ENCODE peak calls at places on chromosomes 5 and 9, in five cellular contexts. M is fibroblast of the aortic adventitia, F is foreskin fibroblast, Y is GM06990, K is uterus. A is an unnamed sample.

GRCh38 chr5:115419794-115420585 is 123.5 kb upstream of the CCDC112 start:
- DNase-seq in M (peak), F (peak), Y (no peak), K (no peak), A (no peak)

GRCh38 chr5:144385597-144385996 is 214.9 kb downstream of the KCTD16 start:
- DNase-seq in M (no peak), F (no peak), Y (no peak), K (no peak), A (no peak)

GRCh38 chr5:53262348-53262970 is 152.9 kb upstream of the MOCS2 start:
- DNase-seq in M (peak), F (peak), Y (no peak), K (no peak), A (no peak)

GRCh38 chr9:35812025-35812602 is at the start of gene SPAG8:
- DNase-seq in M (peak), F (peak), Y (peak), K (peak), A (peak)

GRCh38 chr9:107637421-107638420 is 148.2 kb upstream of the KLF4 start:
- DNase-seq in M (peak), F (peak), Y (no peak), K (peak), A (peak)

GRCh38 chr5:107887587-107887986 is 216.8 kb upstream of the EFNA5 start:
- DNase-seq in M (no peak), F (no peak), Y (no peak), K (no peak), A (no peak)

GRCh38 chr9:118569151-118569550 is 800.1 kb downstream of the BRINP1 start:
- DNase-seq in M (no peak), F (no peak), Y (no peak), K (no peak), A (no peak)

GRCh38 chr5:75734913-75735789 is 17.9 kb upstream of the POC5 start:
- DNase-seq in M (peak), F (peak), Y (no peak), K (no peak), A (no peak)

GRCh38 chr9:114893622-114894021 is 36.8 kb downstream of the TNFSF8 start:
- DNase-seq in M (peak), F (peak), Y (no peak), K (no peak), A (no peak)

GRCh38 chr5:159091051-159091450 is 8.7 kb downstream of the EBF1 start:
- DNase-seq in M (peak), F (no peak), Y (no peak), K (no peak), A (no peak)

GRCh38 chr5:80591352-80591751 is 21.3 kb upstream of the ANKRD34B start:
- DNase-seq in M (peak), F (no peak), Y (no peak), K (no peak), A (no peak)

GRCh38 chr5:137300411-137301240 is 198.5 kb downstream of the SPOCK1 start:
- DNase-seq in M (peak), F (peak), Y (no peak), K (no peak), A (no peak)

GRCh38 chr5:131064669-131065371 is 100.2 kb downstream of the HINT1 start:
- DNase-seq in M (no peak), F (peak), Y (peak), K (no peak), A (no peak)

GRCh38 chr5:141941307-141941706 is 16.7 kb downstream of the PCDH12 start:
- DNase-seq in M (peak), F (peak), Y (no peak), K (no peak), A (no peak)

DNA sequence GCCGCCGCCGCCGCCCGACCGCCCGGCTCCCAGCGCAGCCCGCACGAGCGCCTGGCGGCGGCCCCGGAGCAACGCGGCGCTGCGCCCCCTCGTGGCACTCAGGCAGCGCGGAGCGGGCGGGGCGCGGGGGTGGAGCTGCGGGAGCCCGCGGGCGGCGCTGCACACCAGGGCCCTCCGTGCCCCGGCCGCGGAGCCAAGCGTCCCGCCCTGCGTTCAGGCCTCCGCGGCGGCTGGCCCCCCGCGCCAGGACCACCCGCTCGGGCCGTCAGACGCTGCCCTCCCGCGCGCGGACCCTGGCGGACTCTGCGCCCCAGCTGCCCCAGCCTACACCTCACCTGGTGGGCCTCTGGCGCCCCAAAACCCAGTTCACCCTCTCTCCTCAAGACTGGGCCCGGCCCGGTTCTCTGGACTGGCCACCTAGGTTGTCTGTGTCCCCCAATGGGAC is at the start of gene RASGEF1C:
- DNase-seq in M (peak), F (peak), Y (peak), K (no peak), A (no peak)
- TF ChIP-seq CTCF in M (peak), F (no peak), Y (no peak), K (peak), A (peak)

DNA sequence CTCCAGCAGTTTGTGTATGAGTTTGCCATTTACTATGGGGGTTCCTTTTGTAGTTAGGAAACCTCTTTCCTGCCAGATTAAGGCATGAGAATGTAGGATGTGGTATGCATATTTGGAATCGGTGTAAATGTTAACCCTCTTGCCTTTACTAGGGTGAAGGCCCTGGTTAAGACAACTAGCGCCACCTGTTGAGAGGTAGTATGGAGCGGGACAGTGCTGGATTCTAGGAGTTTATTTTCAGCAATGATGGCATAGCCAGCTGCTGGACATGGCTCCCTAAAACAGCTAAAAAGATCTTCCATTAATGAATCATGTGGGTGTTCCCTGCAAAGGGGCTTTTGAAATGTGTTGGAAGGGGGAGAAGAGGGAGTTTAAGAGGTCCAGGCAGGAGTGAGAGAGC is 30.7 kb upstream of the GPX3 start:
- DNase-seq in M (no peak), F (no peak), Y (no peak), K (no peak), A (no peak)
- TF ChIP-seq CTCF in M (no peak), F (no peak), Y (peak), K (no peak), A (peak)

GRCh38 chr9:17905356-17906203 is 326.7 kb downstream of the SH3GL2 start:
- DNase-seq in M (no peak), F (no peak), Y (no peak), K (peak), A (no peak)
- TF ChIP-seq CTCF in M (no peak), F (no peak), Y (no peak), K (peak), A (no peak)

GRCh38 chr9:16484744-16485143 is 385.7 kb downstream of the BNC2 start:
- DNase-seq in M (no peak), F (peak), Y (no peak), K (no peak), A (no peak)

GRCh38 chr9:16485575-16486321 is 384.7 kb downstream of the BNC2 start:
- DNase-seq in M (no peak), F (no peak), Y (no peak), K (no peak), A (no peak)

GRCh38 chr9:16485155-16485554 is 385.3 kb downstream of the BNC2 start:
- DNase-seq in M (no peak), F (peak), Y (no peak), K (no peak), A (no peak)

GRCh38 chr9:16482764-16483163 is 387.7 kb downstream of the BNC2 start:
- DNase-seq in M (no peak), F (no peak), Y (no peak), K (no peak), A (no peak)

GRCh38 chr9:16484178-16484577 is 386.3 kb downstream of the BNC2 start:
- DNase-seq in M (no peak), F (peak), Y (no peak), K (no peak), A (no peak)
- TF ChIP-seq CTCF in M (no peak), F (no peak), Y (no peak), K (no peak), A (no peak)

GRCh38 chr9:4375424-4376195 is 75.7 kb upstream of the GLIS3 start:
- DNase-seq in M (peak), F (peak), Y (no peak), K (no peak), A (no peak)
- TF ChIP-seq CTCF in M (peak), F (peak), Y (peak), K (peak), A (peak)

GRCh38 chr5:82493217-82493616 is 215.1 kb upstream of the RPS23 start:
- DNase-seq in M (no peak), F (no peak), Y (no peak), K (no peak), A (no peak)

GRCh38 chr5:82499845-82500244 is 221.7 kb upstream of the RPS23 start:
- DNase-seq in M (no peak), F (no peak), Y (no peak), K (no peak), A (no peak)

GRCh38 chr5:82489668-82490067 is 211.5 kb upstream of the RPS23 start:
- DNase-seq in M (no peak), F (no peak), Y (no peak), K (no peak), A (no peak)

GRCh38 chr5:82497242-82497641 is 219.1 kb upstream of the RPS23 start:
- DNase-seq in M (no peak), F (no peak), Y (no peak), K (no peak), A (no peak)

DNA sequence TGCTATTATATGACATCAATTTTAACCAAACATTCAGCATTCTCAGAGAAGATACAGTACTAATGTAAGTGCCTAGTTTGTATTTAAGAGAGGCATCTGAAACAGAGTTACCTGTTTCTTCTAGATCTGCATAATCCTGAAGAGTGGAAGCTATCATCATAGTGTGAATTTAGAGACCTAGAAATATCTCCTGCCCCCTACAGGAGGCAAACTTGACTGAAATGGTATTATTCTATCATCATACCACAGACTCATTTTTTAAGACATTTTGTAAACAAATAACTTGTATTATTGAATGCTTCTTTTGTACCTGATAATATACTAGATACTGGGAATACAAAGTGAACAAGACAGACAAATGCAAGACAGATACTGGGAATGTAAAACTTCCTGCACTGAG is 216.8 kb upstream of the RPS23 start:
- DNase-seq in M (peak), F (peak), Y (no peak), K (no peak), A (no peak)
- TF ChIP-seq CTCF in M (peak), F (peak), Y (peak), K (no peak), A (peak)

GRCh38 chr9:109745335-109746283 is 34.4 kb upstream of the PALM2AKAP2 start:
- DNase-seq in M (peak), F (peak), Y (no peak), K (peak), A (no peak)

GRCh38 chr9:109755040-109755439 is 25.0 kb upstream of the PALM2AKAP2 start:
- DNase-seq in M (no peak), F (no peak), Y (no peak), K (no peak), A (no peak)

GRCh38 chr9:109753308-109753707 is 26.7 kb upstream of the PALM2AKAP2 start:
- DNase-seq in M (no peak), F (no peak), Y (no peak), K (no peak), A (no peak)

GRCh38 chr9:109751253-109751652 is 28.7 kb upstream of the PALM2AKAP2 start:
- DNase-seq in M (no peak), F (peak), Y (no peak), K (no peak), A (no peak)
- TF ChIP-seq CTCF in M (no peak), F (no peak), Y (no peak), K (no peak), A (peak)

DNA sequence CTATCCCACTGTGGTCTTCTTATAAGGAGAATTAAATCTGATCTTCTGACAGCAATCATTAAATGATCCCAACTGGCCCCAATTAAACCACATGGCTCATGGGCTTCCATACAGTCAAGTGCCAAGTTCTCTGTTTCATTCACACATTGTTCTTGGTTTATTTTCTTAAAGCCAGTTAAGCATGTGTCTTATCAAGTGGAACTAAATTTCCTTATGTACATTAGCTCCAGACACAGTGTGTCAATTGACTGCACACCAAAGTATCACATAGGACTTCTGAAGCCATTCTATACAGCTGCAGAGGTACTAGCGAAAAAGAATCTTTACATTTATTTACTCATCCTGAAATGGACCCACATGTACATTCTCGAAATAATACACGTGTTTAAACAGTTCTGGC is 51.1 kb downstream of the MEF2C start:
- DNase-seq in M (no peak), F (no peak), Y (no peak), K (no peak), A (no peak)
- TF ChIP-seq CTCF in M (no peak), F (no peak), Y (no peak), K (no peak), A (no peak)

DNA sequence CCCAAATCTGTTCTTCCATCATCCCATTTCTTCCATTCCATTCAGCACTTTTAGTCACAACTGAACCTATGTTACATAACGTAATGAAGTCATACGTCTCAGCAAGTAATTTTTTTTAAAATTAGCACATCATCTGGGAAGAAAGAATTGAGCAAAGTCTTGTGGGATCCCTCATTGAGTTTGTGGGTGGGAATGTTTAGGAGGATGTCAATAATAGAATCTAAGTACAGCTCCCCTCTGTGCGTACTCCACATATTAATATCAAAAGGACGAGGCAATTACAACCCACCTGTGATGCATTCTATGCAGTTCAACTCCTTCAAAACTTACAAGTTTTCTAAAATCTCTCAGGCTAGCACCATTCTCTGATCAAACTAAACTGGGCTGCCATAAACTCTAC is 526.3 kb downstream of the AGTPBP1 start:
- DNase-seq in M (no peak), F (no peak), Y (no peak), K (no peak), A (no peak)
- TF ChIP-seq CTCF in M (no peak), F (no peak), Y (no peak), K (no peak), A (no peak)

GRCh38 chr9:130182090-130182909 is 10.1 kb downstream of the NCS1 start:
- DNase-seq in M (no peak), F (no peak), Y (no peak), K (no peak), A (peak)
- TF ChIP-seq CTCF in M (no peak), F (no peak), Y (no peak), K (no peak), A (no peak)